ENCODE peak calls at places on chromosome 10, in five cellular contexts. E is body of pancreas, N is prostate gland, K is ovary, A is suprapubic skin. Z is an unnamed sample.

GRCh38 chr10:63628526-63629362 is 107.5 kb downstream of the REEP3 start:
- DNase-seq in E (peak; percentile 73), N (peak; percentile 67), K (peak; percentile 36), A (peak; percentile 73), Z (peak; percentile 23)

GRCh38 chr10:52300599-52301277 is 13.3 kb upstream of the DKK1 start:
- DNase-seq in E (no peak), N (no peak), K (no peak), A (no peak), Z (no peak)

GRCh38 chr10:98488669-98489430 is 42.1 kb upstream of the HPS1 start:
- DNase-seq in E (peak; percentile 5), N (peak; percentile 93), K (no peak), A (peak; percentile 77), Z (no peak)

GRCh38 chr10:97889461-97890265 is 40.0 kb downstream of the GOLGA7B start:
- DNase-seq in E (no peak), N (no peak), K (no peak), A (no peak), Z (peak; percentile 94)

GRCh38 chr10:77637986-77638765 is 568 bp upstream of the KCNMA1 start:
- DNase-seq in E (peak; percentile 39), N (no peak), K (peak; percentile 36), A (no peak), Z (peak; percentile 77)

GRCh38 chr10:6581750-6582697 is 1.9 kb upstream of the PRKCQ start:
- DNase-seq in E (no peak), N (no peak), K (no peak), A (no peak), Z (no peak)

GRCh38 chr10:89357096-89357495 is 20.8 kb upstream of the IFIT1B start:
- DNase-seq in E (no peak), N (no peak), K (no peak), A (no peak), Z (no peak)

GRCh38 chr10:27742926-27743735 is 2.5 kb downstream of the MKX start:
- DNase-seq in E (peak; percentile 11), N (no peak), K (peak; percentile 70), A (peak; percentile 69), Z (peak; percentile 24)

GRCh38 chr10:80461208-80462183 is 7.4 kb downstream of the TSPAN14 start:
- DNase-seq in E (no peak), N (no peak), K (no peak), A (no peak), Z (no peak)

DNA sequence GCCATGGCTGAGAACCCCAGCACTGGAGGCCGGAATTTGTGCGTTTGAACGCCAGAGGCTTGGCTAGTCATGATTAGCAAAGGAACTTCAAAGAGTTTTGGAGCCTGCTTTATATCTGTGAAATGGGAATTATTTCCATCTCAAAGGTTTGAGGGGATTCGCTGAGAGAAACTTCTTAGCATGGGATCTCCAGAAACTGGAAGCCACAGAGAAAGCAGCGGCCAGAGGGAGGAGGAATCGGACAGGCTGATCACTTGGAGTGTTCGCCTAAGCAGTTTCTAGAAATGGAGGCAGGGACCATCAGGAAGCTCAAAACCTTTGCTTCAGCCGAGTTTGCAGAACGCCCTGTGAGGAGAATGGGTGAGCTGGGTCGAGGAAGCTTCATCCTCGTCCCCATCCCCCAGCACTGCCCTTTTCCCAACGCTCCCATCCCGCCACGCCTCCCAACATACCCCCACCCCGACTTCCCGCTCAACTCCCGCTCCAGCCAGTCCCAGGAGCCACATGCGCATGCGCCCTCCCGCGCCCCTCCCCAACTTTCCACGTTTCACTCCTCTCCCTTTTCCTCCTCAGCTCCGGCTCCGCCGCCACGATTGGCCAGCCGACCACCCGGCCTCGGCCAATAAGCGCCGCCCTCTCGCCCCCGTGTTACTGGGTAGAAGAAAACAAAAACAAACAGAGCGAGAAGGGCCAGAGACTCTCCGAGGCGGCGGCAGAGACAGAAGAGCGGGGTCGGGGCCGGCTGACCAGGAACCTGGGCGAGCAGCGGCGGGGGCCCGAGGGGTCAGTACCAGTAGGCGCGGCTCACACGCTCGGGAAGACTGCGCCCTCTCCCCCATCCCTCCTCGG is at the start of gene PDCD4:
- DNase-seq in E (peak; percentile 100), N (peak; percentile 99), K (peak; percentile 100), A (peak; percentile 100), Z (peak; percentile 85)
- TF ChIP-seq POLR2A in E (peak; percentile 100), N (peak; percentile 96), K (peak; percentile 86), A (peak; percentile 96), Z (peak; percentile 55)

GRCh38 chr10:16923726-16924125 is 106.5 kb upstream of the RSU1 start:
- DNase-seq in E (no peak), N (no peak), K (no peak), A (no peak), Z (no peak)

GRCh38 chr10:16927536-16927935 is 110.3 kb upstream of the RSU1 start:
- DNase-seq in E (no peak), N (no peak), K (no peak), A (no peak), Z (no peak)

GRCh38 chr10:16929067-16929466 is 111.8 kb upstream of the RSU1 start:
- DNase-seq in E (no peak), N (no peak), K (no peak), A (no peak), Z (no peak)

GRCh38 chr10:16919076-16919972 is 102.1 kb upstream of the RSU1 start:
- DNase-seq in E (no peak), N (no peak), K (no peak), A (no peak), Z (no peak)

GRCh38 chr10:16923309-16923708 is 106.1 kb upstream of the RSU1 start:
- DNase-seq in E (no peak), N (no peak), K (no peak), A (no peak), Z (no peak)
- TF ChIP-seq POLR2A in E (no peak), N (no peak), K (no peak), A (no peak), Z (no peak)

GRCh38 chr10:131902691-131903090 is 1.9 kb downstream of the PPP2R2D start:
- DNase-seq in E (no peak), N (no peak), K (no peak), A (peak; percentile 37), Z (no peak)

GRCh38 chr10:131899695-131900349 is 986 bp upstream of the PPP2R2D start:
- DNase-seq in E (no peak), N (no peak), K (no peak), A (no peak), Z (no peak)

GRCh38 chr10:131902211-131902610 is 1.4 kb downstream of the PPP2R2D start:
- DNase-seq in E (no peak), N (no peak), K (no peak), A (peak; percentile 53), Z (no peak)

GRCh38 chr10:131900350-131901152 is at the start of gene PPP2R2D:
- DNase-seq in E (peak; percentile 97), N (peak; percentile 95), K (peak; percentile 95), A (peak; percentile 95), Z (peak; percentile 81)

GRCh38 chr10:131901181-131901829 is 497 bp downstream of the PPP2R2D start:
- DNase-seq in E (peak; percentile 67), N (peak; percentile 20), K (peak; percentile 47), A (peak; percentile 73), Z (no peak)
- TF ChIP-seq POLR2A in E (peak; percentile 62), N (peak; percentile 26), K (no peak), A (no peak), Z (no peak)

GRCh38 chr10:104268691-104269645 is at the start of gene GSTO2:
- DNase-seq in E (peak; percentile 99), N (peak; percentile 99), K (peak; percentile 99), A (peak; percentile 100), Z (peak; percentile 99)
- TF ChIP-seq POLR2A in E (peak; percentile 80), N (peak; percentile 75), K (peak; percentile 85), A (no peak), Z (peak; percentile 80)

DNA sequence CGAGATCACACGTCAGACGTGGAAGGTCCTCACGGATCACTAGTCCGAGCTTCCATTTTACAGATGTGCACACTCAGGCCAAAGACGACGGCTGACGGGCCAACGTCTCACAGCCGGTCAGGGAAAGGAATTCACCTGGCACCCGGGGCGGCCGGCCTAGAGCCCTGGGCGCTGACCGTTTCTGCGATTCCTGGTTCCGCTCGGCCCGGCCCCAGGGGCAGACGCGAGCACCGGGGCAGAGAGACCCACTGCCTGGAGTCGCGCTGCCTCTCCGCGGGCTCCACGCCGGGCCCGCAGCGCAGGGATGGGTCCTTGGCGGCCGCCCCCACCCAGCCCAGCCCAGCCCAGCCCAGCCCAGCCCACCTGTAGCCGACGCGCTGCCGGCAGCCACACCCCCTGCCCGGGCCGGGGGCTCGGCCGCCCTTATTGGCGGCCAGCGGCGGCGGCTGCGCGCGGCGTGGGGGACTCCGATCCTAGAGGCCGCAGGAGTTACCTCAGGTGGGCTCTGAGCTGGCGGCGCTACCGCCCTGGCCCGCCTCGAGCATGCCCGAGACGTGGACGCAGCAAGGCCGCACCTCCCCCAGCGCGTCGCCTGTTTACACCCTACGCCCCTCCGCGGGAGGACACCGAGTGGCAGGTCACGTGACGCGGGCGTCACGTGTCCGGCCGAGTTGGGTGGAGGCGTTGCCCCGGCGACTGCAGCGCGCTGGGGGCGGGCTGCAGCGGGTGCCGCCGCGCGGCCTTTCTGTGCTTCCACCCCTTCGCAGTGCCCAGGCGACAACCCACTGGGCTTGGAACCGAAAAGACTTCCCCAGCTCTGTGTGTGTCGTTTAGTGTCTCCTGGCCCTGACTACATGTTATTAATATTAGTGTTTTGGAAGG is 78.1 kb downstream of the ZFAND4 start:
- DNase-seq in E (peak; percentile 95), N (peak; percentile 90), K (peak; percentile 87), A (peak; percentile 94), Z (peak; percentile 94)
- TF ChIP-seq POLR2A in E (peak; percentile 68), N (peak; percentile 80), K (peak; percentile 39), A (no peak), Z (peak; percentile 33)